ENCODE peak calls at places on chromosomes 13 and 19, in four cellular contexts. K is transverse colon, B is fibroblast of lung, A is endothelial cell of umbilical vein. G is an unnamed sample.

GRCh38 chr13:35884211-35884610 is 247.0 kb downstream of the DCLK1 start:
- DNase-seq in B (no peak), K (no peak), A (no peak), G (no peak)

GRCh38 chr13:34462843-34463242 is 479.2 kb upstream of the NBEA start:
- DNase-seq in K (no peak), A (peak; percentile 76), B (peak; percentile 87), G (no peak)

GRCh38 chr13:111337206-111337605 is 16.8 kb downstream of the TEX29 start:
- DNase-seq in B (peak; percentile 87), A (no peak), K (no peak), G (no peak)

GRCh38 chr19:2227415-2228156 is 8.5 kb downstream of the PLEKHJ1 start:
- DNase-seq in A (no peak), B (no peak), K (peak; percentile 71), G (no peak)

GRCh38 chr13:88066847-88067246 is 395.7 kb downstream of the SLITRK5 start:
- DNase-seq in B (no peak), K (no peak), A (no peak), G (no peak)

GRCh38 chr19:35495107-35496064 is 5.1 kb upstream of the KRTDAP start:
- DNase-seq in K (peak; percentile 59), A (peak; percentile 44), B (peak; percentile 45), G (peak; percentile 46)

GRCh38 chr13:75479102-75479501 is 2.9 kb downstream of the TBC1D4 start:
- DNase-seq in K (no peak), B (no peak), A (no peak), G (no peak)

GRCh38 chr19:20247016-20247683 is 80.1 kb downstream of the ZNF486 start:
- DNase-seq in B (peak; percentile 1), A (no peak), K (no peak), G (no peak)

GRCh38 chr19:40348961-40349507 is 539 bp downstream of the PLD3 start:
- DNase-seq in B (peak; percentile 60), A (peak; percentile 55), K (no peak), G (no peak)

GRCh38 chr19:511101-511841 is 4.0 kb downstream of the TPGS1 start:
- DNase-seq in B (peak; percentile 79), K (peak; percentile 82), A (peak; percentile 71), G (peak; percentile 95)
- H3K27ac ChIP-seq in B (peak overlapping the region; percentile 20), K (peak overlapping the region; percentile 81), A (peak overlapping the region; percentile 84), G (peak overlapping the region; percentile 97)

GRCh38 chr19:3409346-3410064 is 43.1 kb downstream of the NFIC start:
- DNase-seq in B (no peak), K (peak; percentile 60), A (no peak), G (no peak)
- H3K27ac ChIP-seq in B (no peak overlapping the region), K (peak overlapping the region; percentile 98), A (no peak overlapping the region), G (no peak overlapping the region)

GRCh38 chr19:29277107-29277506 is 64.2 kb upstream of the UQCRFS1 start:
- DNase-seq in K (peak; percentile 17), A (no peak), B (no peak), G (peak; percentile 69)
- H3K27ac ChIP-seq in K (no peak overlapping the region), A (no peak overlapping the region), B (no peak overlapping the region), G (peak overlapping the region; percentile 0)

DNA sequence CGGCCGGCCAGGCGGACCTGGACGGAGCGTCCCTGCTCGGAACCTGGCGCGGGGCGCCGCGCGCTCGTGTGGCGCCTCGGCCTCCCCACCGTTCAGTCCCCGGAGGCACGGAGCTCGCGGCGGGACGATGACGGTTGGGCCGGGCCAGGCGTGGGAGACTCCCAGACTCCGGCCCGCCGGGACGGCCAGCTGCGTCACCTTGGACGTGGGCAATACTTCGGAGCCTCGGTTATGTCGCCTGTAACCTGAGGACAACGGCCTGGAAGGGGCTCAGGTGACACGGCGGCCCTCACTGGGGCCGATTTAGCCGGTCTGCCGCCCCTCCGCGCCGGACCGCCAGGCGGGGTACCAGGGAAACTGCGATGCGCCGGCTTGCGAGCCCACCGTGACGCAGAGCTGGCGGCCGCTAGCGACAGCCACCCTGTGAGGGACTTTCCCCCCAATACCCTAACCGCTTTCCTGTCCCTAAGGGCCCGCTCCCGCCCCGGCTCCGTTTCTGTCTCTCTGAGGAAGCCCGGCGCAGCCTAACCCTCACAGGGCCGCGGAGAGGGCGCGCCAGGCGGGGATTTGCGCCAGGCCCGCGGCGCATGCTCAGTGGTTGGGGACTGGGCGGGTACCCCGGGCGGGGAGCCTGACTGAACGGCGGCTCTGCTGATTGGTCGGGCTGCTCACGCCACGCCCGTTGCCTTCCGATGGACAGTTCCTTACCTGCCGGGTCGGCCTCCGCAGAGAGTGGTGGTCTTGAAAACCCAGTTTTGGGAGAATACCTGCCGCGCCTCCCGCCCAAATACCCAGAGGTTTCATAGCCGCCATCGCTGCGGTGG is 109.5 kb upstream of the DOCK9 start:
- DNase-seq in B (peak; percentile 79), A (peak; percentile 88), K (peak; percentile 95), G (peak; percentile 91)
- H3K27ac ChIP-seq in B (peak overlapping the region; percentile 30), A (peak overlapping the region; percentile 20), K (peak overlapping the region; percentile 93), G (peak overlapping the region; percentile 94)

GRCh38 chr19:38842439-38843174 is 7.2 kb downstream of the HNRNPL start:
- DNase-seq in B (no peak), K (peak; percentile 60), A (no peak), G (peak; percentile 82)

GRCh38 chr19:38845374-38846024 is 4.3 kb downstream of the HNRNPL start:
- DNase-seq in K (no peak), B (no peak), A (no peak), G (no peak)

GRCh38 chr19:38846097-38846496 is 3.7 kb downstream of the HNRNPL start:
- DNase-seq in B (no peak), A (no peak), K (no peak), G (no peak)

GRCh38 chr19:38843175-38843758 is 6.5 kb downstream of the HNRNPL start:
- DNase-seq in B (no peak), K (no peak), A (no peak), G (no peak)

DNA sequence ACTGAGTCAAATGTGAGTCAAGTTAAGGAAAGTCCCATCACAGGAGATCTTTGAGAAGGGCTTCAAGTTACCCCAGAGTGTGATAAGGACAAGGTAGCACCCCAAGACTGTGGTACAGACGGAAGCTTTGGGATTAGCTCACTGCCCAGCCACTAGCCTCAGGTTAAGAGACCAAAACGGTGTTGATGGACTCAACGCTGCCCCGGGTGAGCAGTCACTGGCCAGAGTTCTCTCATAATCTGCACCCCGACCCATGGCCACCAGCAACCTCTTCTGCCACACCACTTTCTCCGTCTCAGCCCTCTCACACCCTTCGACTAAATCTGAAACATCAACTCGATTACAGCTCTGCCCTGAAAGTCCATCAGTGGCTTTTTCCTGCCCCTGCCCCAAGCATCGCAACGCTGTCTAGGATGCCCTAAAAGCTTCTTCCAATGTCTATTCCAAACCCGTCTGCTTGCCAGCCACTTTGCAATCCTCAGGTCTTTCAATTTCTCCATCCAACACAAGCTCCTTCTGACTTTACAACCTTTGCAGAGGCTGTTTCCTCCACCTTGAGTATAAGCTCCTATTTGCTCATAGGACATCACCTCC is 5.6 kb downstream of the HNRNPL start:
- DNase-seq in K (no peak), B (no peak), A (no peak), G (no peak)
- H3K27ac ChIP-seq in K (no peak overlapping the region), B (no peak overlapping the region), A (no peak overlapping the region), G (no peak overlapping the region)

GRCh38 chr19:10946964-10947657 is 13.7 kb upstream of the SMARCA4 start:
- DNase-seq in A (no peak), K (no peak), B (peak; percentile 69), G (no peak)
- H3K27ac ChIP-seq in A (no peak overlapping the region), K (no peak overlapping the region), B (no peak overlapping the region), G (no peak overlapping the region)

G was measured in CD8-positive, alpha-beta memory T cell.